ENCODE peak calls at places on chromosome 15, in six cellular contexts. Y, D, S, F, G and O are unnamed samples.

GRCh38 chr15:58870451-58870850 is 63.0 kb downstream of the SLTM start:
- DNase-seq in F (no peak), S (no peak), G (no peak), D (no peak), Y (no peak), O (no peak)

GRCh38 chr15:70523192-70523591 is 240.2 kb downstream of the UACA start:
- DNase-seq in D (no peak), Y (no peak), G (no peak), S (no peak), F (no peak), O (no peak)

GRCh38 chr15:79826800-79827199 is 70.0 kb downstream of the MTHFS start:
- DNase-seq in F (no peak), S (no peak), D (no peak), G (no peak), Y (no peak), O (no peak)

GRCh38 chr15:27707216-27707710 is 391.9 kb downstream of the OCA2 start:
- DNase-seq in D (no peak), G (no peak), Y (no peak), S (no peak), F (no peak), O (no peak)

GRCh38 chr15:82045179-82045891 is 483 bp downstream of the MEX3B start:
- DNase-seq in G (no peak), F (peak; percentile 32), Y (peak; percentile 59), D (peak; percentile 53), S (no peak), O (peak; percentile 12)

GRCh38 chr15:51368751-51369450 is 27.4 kb downstream of the GLDN start:
- DNase-seq in F (no peak), Y (no peak), D (no peak), G (no peak), S (no peak), O (no peak)

GRCh38 chr15:85312486-85312885 is 67.9 kb upstream of the AKAP13 start:
- DNase-seq in F (no peak), Y (no peak), D (no peak), S (no peak), G (no peak), O (no peak)

GRCh38 chr15:62844564-62845235 is 197.8 kb upstream of the TPM1 start:
- DNase-seq in G (no peak), S (no peak), Y (no peak), F (no peak), D (no peak), O (no peak)

GRCh38 chr15:67506775-67507747 is 13.9 kb upstream of the C15orf61 start:
- DNase-seq in G (no peak), F (no peak), D (no peak), S (no peak), Y (no peak), O (no peak)

GRCh38 chr15:55673287-55673686 is 69.7 kb downstream of the PRTG start:
- DNase-seq in D (no peak), G (no peak), S (no peak), Y (no peak), F (no peak), O (no peak)

GRCh38 chr15:63504247-63504978 is at the start of gene USP3:
- DNase-seq in Y (peak; percentile 95), G (peak; percentile 94), S (peak; percentile 88), D (peak; percentile 96), F (peak; percentile 90), O (peak; percentile 93)

GRCh38 chr15:65951007-65951406 is 81.7 kb downstream of the RAB11A start:
- DNase-seq in S (no peak), F (no peak), G (no peak), D (no peak), Y (no peak), O (no peak)

GRCh38 chr15:55250951-55251350 is 38.7 kb downstream of the RAB27A start:
- DNase-seq in G (no peak), Y (no peak), F (no peak), S (no peak), D (no peak), O (no peak)

GRCh38 chr15:79373728-79374127 is 58.4 kb upstream of the MINAR1 start:
- DNase-seq in Y (no peak), S (no peak), D (no peak), G (no peak), F (no peak), O (no peak)

GRCh38 chr15:101167366-101167790 is 84.5 kb downstream of the CHSY1 start:
- DNase-seq in G (no peak), S (no peak), F (no peak), Y (no peak), D (no peak), O (no peak)

GRCh38 chr15:99202176-99202552 is 47.2 kb downstream of the TTC23 start:
- DNase-seq in Y (no peak), F (no peak), S (no peak), G (no peak), D (no peak), O (no peak)

GRCh38 chr15:87610366-87610765 is 646.2 kb downstream of the NTRK3 start:
- DNase-seq in Y (no peak), S (no peak), F (no peak), G (no peak), D (no peak), O (no peak)

GRCh38 chr15:101712078-101712477 is 12.2 kb downstream of the TARS3 start:
- DNase-seq in Y (no peak), G (no peak), D (no peak), S (no peak), F (peak; percentile 8), O (no peak)

GRCh38 chr15:98933376-98933775 is 74.2 kb downstream of the PGPEP1L start:
- DNase-seq in D (no peak), Y (no peak), G (no peak), S (no peak), F (no peak), O (no peak)

GRCh38 chr15:29859981-29860745 is 37.9 kb upstream of the TJP1 start:
- DNase-seq in G (no peak), D (no peak), Y (no peak), F (no peak), S (no peak), O (no peak)

GRCh38 chr15:80401471-80401870 is 2.7 kb upstream of the ARNT2 start:
- DNase-seq in D (no peak), S (no peak), F (no peak), G (no peak), Y (no peak), O (no peak)

GRCh38 chr15:41775651-41776050 is 1.4 kb downstream of the MAPKBP1 start:
- DNase-seq in G (no peak), S (no peak), Y (no peak), D (no peak), F (no peak), O (no peak)

GRCh38 chr15:51071609-51072008 is 23.1 kb downstream of the TNFAIP8L3 start:
- DNase-seq in F (no peak), Y (no peak), G (no peak), D (no peak), S (no peak), O (no peak)

DNA sequence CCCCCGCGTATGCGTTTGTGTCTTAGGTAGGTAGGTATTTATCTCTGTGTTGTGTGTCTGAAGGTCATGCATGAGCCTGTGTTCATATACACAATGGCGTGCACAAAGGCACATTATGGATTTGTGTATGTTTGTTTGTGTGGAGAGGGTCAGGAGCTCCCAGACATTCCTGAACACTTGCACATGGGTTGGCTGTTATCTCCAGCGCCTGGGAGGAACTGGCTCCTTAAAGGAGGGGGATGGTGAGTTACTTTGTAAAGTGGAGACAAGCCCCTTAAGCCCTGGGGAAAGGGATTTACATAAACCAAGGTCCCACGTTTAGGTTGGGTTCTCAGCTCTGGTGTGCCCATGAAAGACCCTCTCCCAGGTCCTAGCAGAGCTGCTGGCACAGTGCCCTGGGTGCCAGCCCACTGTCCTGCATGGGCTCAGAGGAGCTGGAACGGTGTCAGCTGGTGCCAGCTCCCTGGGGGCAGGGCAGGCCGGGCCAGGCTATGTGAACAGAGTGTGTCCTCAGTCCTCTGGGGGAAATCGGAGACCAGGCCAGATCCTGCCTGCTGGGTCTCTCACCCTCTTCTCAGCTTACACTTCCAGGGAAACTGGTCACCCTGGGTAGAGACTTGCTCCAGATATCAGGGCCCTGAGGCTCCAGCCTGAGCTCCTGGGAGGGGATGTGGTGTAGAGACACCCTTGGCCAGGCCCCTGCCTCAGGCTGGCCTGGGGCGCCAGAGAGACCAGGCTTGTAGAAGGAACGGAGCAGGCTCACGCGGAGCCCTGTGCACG is 25.1 kb downstream of the SNX33 start:
- DNase-seq in G (no peak), F (no peak), S (no peak), Y (no peak), D (no peak), O (no peak)
- H3K4me3 ChIP-seq in G (no peak overlapping the region), F (no peak overlapping the region), S (no peak overlapping the region), Y (no peak overlapping the region), D (no peak overlapping the region), O (no peak overlapping the region)

GRCh38 chr15:68935400-68935937 is 5.1 kb downstream of the SPESP1 start:
- DNase-seq in G (no peak), Y (no peak), F (no peak), D (no peak), S (no peak), O (no peak)

GRCh38 chr15:68924866-68925599 is 5.3 kb upstream of the SPESP1 start:
- DNase-seq in D (peak; percentile 77), Y (peak; percentile 63), G (peak; percentile 59), S (peak; percentile 31), F (peak; percentile 70), O (peak; percentile 63)

DNA sequence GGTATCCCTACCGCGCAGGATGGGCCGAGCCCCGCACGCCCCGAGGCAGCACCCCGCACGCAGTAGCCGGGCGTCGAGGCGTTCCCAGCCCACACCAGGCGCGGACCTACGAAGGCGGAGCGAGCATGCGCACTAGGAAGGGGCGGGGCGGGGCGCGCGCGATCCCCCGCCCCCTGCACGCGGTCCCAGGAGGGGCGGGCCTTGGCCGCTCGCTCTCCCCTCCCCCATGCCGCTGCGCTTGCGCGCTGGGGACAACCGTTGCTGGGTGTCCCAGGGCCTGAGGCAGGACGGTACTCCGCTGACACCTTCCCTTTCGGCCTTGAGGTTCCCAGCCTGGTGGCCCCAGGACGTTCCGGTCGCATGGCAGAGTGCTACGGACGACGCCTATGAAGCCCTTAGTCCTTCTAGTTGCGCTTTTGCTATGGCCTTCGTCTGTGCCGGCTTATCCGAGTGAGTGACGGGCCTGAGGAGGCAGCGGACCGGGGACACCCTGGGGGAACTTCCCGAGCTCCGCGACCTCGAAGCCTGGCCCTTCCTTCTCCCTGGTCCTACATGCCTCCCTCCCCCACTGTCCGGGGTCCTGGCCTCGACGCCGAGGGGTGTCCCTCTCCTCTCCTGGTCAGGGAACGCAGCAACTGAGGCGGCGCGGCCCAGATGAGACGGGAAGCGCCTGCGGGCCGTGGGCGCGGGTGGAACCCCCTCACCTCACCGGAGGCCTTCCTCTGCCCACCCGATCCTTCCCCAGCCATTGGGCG is at the start of gene SPESP1:
- DNase-seq in S (peak; percentile 50), Y (no peak), F (no peak), D (peak; percentile 53), G (no peak), O (no peak)
- H3K4me3 ChIP-seq in S (no peak within 1 kb of the TSS), Y (no peak within 1 kb of the TSS), F (no peak within 1 kb of the TSS), D (no peak within 1 kb of the TSS), G (peak within 1 kb of the TSS; percentile 40), O (peak within 1 kb of the TSS; percentile 5)

GRCh38 chr15:77495806-77496589 is 75.3 kb downstream of the HMG20A start:
- DNase-seq in D (peak; percentile 53), F (no peak), Y (no peak), S (no peak), G (no peak), O (no peak)
- H3K4me3 ChIP-seq in D (no peak overlapping the region), F (no peak overlapping the region), Y (no peak overlapping the region), S (no peak overlapping the region), G (no peak overlapping the region), O (no peak overlapping the region)

DNA sequence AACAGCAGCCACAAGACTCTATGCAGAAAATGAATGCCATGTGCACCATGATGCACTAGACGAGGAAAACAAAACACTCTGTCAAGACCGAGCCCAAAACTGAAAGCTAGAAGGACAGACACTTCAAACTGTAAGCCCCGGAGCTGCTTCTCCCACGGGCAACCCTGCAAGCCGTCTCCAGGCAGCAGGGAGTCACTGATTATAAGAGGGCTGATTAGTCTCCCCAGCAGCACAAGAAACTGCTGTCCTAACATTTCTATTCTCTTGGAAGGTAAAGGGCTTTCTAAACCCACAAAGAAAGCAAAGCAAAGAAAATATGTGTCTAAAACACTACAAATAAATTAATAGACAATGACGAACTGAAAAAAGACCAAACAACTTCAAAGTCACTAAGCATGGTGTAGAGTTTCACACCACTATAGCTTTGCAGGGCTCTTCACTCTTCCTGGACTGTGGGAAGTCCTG is 15.5 kb downstream of the TBC1D2B start:
- DNase-seq in G (no peak), Y (no peak), F (peak; percentile 70), S (no peak), D (peak; percentile 71), O (no peak)
- H3K4me3 ChIP-seq in G (no peak overlapping the region), Y (no peak overlapping the region), F (peak overlapping the region; percentile 51), S (peak overlapping the region; percentile 42), D (no peak overlapping the region), O (no peak overlapping the region)